ENCODE peak calls at places on chromosomes 5 and 9, in nine cellular contexts. S is GM10248, T is cerebellar cortex, P is NCI-H510A treated with DMSO at 0.1 percent for 48 hours, N is DMS53, A is psoas muscle, V is astrocyte of the cerebellum, R is NCI-H774, K is GM19239. O is an unnamed sample.

GRCh38 chr9:134418986-134419683 is 92.9 kb downstream of the RXRA start:
- DNase-seq in S (no peak), T (no peak), P (no peak), N (no peak), A (no peak), V (no peak), R (no peak), K (no peak), O (no peak)

GRCh38 chr9:128078504-128079434 is 10.7 kb downstream of the SLC25A25 start:
- DNase-seq in S (no peak), T (no peak), P (no peak), N (peak), A (no peak), V (no peak), R (no peak), K (no peak), O (no peak)

GRCh38 chr9:137449931-137450537 is 8.9 kb upstream of the ENTPD8 start:
- DNase-seq in S (no peak), T (no peak), P (no peak), N (no peak), A (no peak), V (no peak), R (no peak), K (no peak), O (no peak)

GRCh38 chr5:117652640-117653280 is 1078.1 kb upstream of the SEMA6A start:
- DNase-seq in S (no peak), T (no peak), P (no peak), N (no peak), A (no peak), V (no peak), R (no peak), K (no peak), O (no peak)

GRCh38 chr5:145761282-145761681 is 73.9 kb downstream of the PRELID2 start:
- DNase-seq in S (no peak), T (no peak), P (no peak), N (no peak), A (no peak), V (no peak), R (no peak), K (no peak), O (no peak)

GRCh38 chr5:36494756-36495637 is 111.4 kb upstream of the SLC1A3 start:
- DNase-seq in S (no peak), T (no peak), P (no peak), N (no peak), A (no peak), V (peak), R (no peak), K (no peak), O (no peak)

GRCh38 chr5:56128166-56128565 is 105.0 kb downstream of the ANKRD55 start:
- DNase-seq in S (no peak), T (no peak), P (no peak), N (no peak), A (no peak), V (no peak), R (no peak), K (no peak), O (no peak)

GRCh38 chr9:131478911-131479310 is 23.8 kb upstream of the POMT1 start:
- DNase-seq in S (no peak), T (no peak), P (no peak), N (no peak), A (no peak), V (no peak), R (no peak), K (no peak), O (no peak)

GRCh38 chr9:136743639-136744211 is 985 bp upstream of the LCN10 start:
- DNase-seq in S (no peak), T (no peak), P (no peak), N (no peak), A (no peak), V (no peak), R (no peak), K (no peak), O (no peak)

GRCh38 chr9:34689512-34689911 is 1.6 kb downstream of the CCL19 start:
- DNase-seq in S (no peak), T (no peak), P (no peak), N (peak), A (no peak), V (no peak), R (no peak), K (no peak), O (no peak)

GRCh38 chr5:24059006-24059405 is 551.6 kb downstream of the PRDM9 start:
- DNase-seq in S (no peak), T (no peak), P (no peak), N (no peak), A (no peak), V (no peak), R (no peak), K (no peak), O (no peak)

GRCh38 chr5:162529886-162530285 is 462.3 kb downstream of the GABRG2 start:
- DNase-seq in S (no peak), T (no peak), P (no peak), N (no peak), A (no peak), V (no peak), R (no peak), K (no peak), O (no peak)

GRCh38 chr5:140801494-140801841 is 611 bp downstream of the PCDHA3 start:
- DNase-seq in S (no peak), T (no peak), P (no peak), N (peak), A (no peak), V (no peak), R (no peak), K (no peak), O (no peak)

GRCh38 chr5:72829707-72830106 is 13.2 kb downstream of the TNPO1 start:
- DNase-seq in S (no peak), T (no peak), P (no peak), N (no peak), A (no peak), V (no peak), R (no peak), K (no peak), O (no peak)

GRCh38 chr5:175836741-175837729 is 34.3 kb upstream of the CPLX2 start:
- DNase-seq in S (no peak), T (peak), P (no peak), N (no peak), A (no peak), V (no peak), R (peak), K (no peak), O (no peak)

GRCh38 chr9:127128341-127129072 is 6.1 kb upstream of the ANGPTL2 start:
- DNase-seq in S (no peak), T (no peak), P (peak), N (no peak), A (peak), V (no peak), R (no peak), K (no peak), O (no peak)

GRCh38 chr9:98491778-98492177 is 217.0 kb downstream of the GABBR2 start:
- DNase-seq in S (no peak), T (peak), P (no peak), N (peak), A (no peak), V (peak), R (no peak), K (no peak), O (no peak)

GRCh38 chr9:120696551-120697230 is 17.6 kb downstream of the MEGF9 start:
- DNase-seq in S (no peak), T (no peak), P (no peak), N (no peak), A (no peak), V (no peak), R (no peak), K (no peak), O (no peak)

O was measured in GM12891.